ENCODE peak calls at places on chromosomes 4 and X, in seven cellular contexts. R, A, L, B, C, Z and Q are unnamed samples.
A peak's percentile ranks its signal among the peaks of the same experiment; 100 is the strongest.

GRCh38 chrX:53084043-53084570 is 1.9 kb downstream of the TSPYL2 start:
- DNase-seq in L (no peak), A (no peak), B (no peak), Z (no peak), R (no peak), C (no peak), Q (no peak)

GRCh38 chr4:168699224-168699878 is 202.5 kb downstream of the PALLD start:
- DNase-seq in Z (no peak), C (no peak), A (no peak), R (no peak), B (no peak), L (no peak), Q (no peak)

GRCh38 chr4:36274158-36274557 is 7.3 kb upstream of the DTHD1 start:
- DNase-seq in C (no peak), A (no peak), R (peak; percentile 4), B (no peak), L (no peak), Z (no peak), Q (no peak)

GRCh38 chr4:185265942-185266341 is 56.5 kb downstream of the SNX25 start:
- DNase-seq in B (no peak), L (no peak), C (no peak), Z (no peak), A (no peak), R (peak; percentile 83), Q (peak; percentile 71)

GRCh38 chrX:80511969-80512760 is 91.9 kb downstream of the TENT5D start:
- DNase-seq in Z (no peak), A (no peak), R (peak; percentile 12), L (no peak), B (no peak), C (no peak), Q (no peak)

GRCh38 chr4:17230727-17231126 is 281.2 kb downstream of the QDPR start:
- DNase-seq in B (no peak), R (no peak), C (no peak), Z (no peak), A (no peak), L (no peak), Q (no peak)

GRCh38 chrX:19886888-19887531 is 390 bp downstream of the SH3KBP1 start:
- DNase-seq in B (no peak), C (peak; percentile 54), L (no peak), Z (no peak), A (peak; percentile 38), R (no peak), Q (no peak)

GRCh38 chrX:16822723-16823122 is 36.5 kb downstream of the TXLNG start:
- DNase-seq in B (no peak), A (no peak), L (no peak), R (peak; percentile 85), Z (no peak), C (no peak), Q (peak; percentile 63)

GRCh38 chrX:37765507-37765906 is 14.4 kb upstream of the CYBB start:
- DNase-seq in C (no peak), R (no peak), L (no peak), B (no peak), A (no peak), Z (no peak), Q (no peak)

GRCh38 chr4:103482471-103482870 is 237.3 kb downstream of the TACR3 start:
- DNase-seq in R (no peak), C (no peak), Z (no peak), A (no peak), B (no peak), L (no peak), Q (no peak)

GRCh38 chrX:49184294-49185061 is 1.7 kb downstream of the PRICKLE3 start:
- DNase-seq in C (peak; percentile 92), Z (peak; percentile 16), R (peak; percentile 84), B (peak; percentile 88), A (peak; percentile 54), L (peak; percentile 89), Q (peak; percentile 83)

GRCh38 chr4:67658302-67658701 is 42.7 kb downstream of the UBA6 start:
- DNase-seq in B (no peak), R (no peak), C (no peak), A (peak; percentile 23), L (no peak), Z (no peak), Q (no peak)

GRCh38 chrX:17608898-17609297 is 128.4 kb upstream of the SCML1 start:
- DNase-seq in B (peak; percentile 37), A (no peak), Z (no peak), C (no peak), L (no peak), R (no peak), Q (no peak)

GRCh38 chr4:73606465-73606974 is 13.7 kb downstream of the RASSF6 start:
- DNase-seq in C (no peak), A (no peak), R (no peak), L (no peak), Z (no peak), B (peak; percentile 67), Q (no peak)

GRCh38 chr4:164440196-164440595 is 313.7 kb upstream of the SMIM31 start:
- DNase-seq in C (no peak), A (no peak), Z (no peak), L (no peak), B (no peak), R (peak; percentile 69), Q (peak; percentile 78)

GRCh38 chr4:3855646-3856045 is 89.5 kb downstream of the ADRA2C start:
- DNase-seq in R (no peak), L (no peak), Z (no peak), B (no peak), C (no peak), A (no peak), Q (no peak)

GRCh38 chr4:164780839-164781238 is 26.9 kb downstream of the SMIM31 start:
- DNase-seq in R (no peak), B (no peak), Z (no peak), L (no peak), C (no peak), A (no peak), Q (no peak)

GRCh38 chrX:136250191-136251041 is 784 bp downstream of the MAP7D3 start:
- DNase-seq in B (no peak), Z (no peak), A (peak; percentile 52), C (no peak), L (no peak), R (peak; percentile 40), Q (no peak)

GRCh38 chrX:8815460-8816065 is 14.4 kb upstream of the FAM9A start:
- DNase-seq in A (peak; percentile 3), C (no peak), L (no peak), R (peak; percentile 40), Z (no peak), B (peak; percentile 20), Q (peak; percentile 52)

GRCh38 chr4:41323186-41323585 is 66.5 kb downstream of the UCHL1 start:
- DNase-seq in R (peak; percentile 81), L (no peak), C (no peak), Z (no peak), A (no peak), B (no peak), Q (no peak)

GRCh38 chr4:186979966-186980745 is 256.5 kb upstream of the FAT1 start:
- DNase-seq in R (peak; percentile 54), C (no peak), Z (no peak), L (no peak), B (no peak), A (no peak), Q (no peak)

GRCh38 chr4:143482753-143483362 is 30.6 kb upstream of the SMARCA5 start:
- DNase-seq in A (peak; percentile 5), R (peak; percentile 65), B (peak; percentile 13), Z (no peak), L (no peak), C (no peak), Q (peak; percentile 32)

GRCh38 chr4:145535202-145535601 is 53.5 kb downstream of the SMAD1 start:
- DNase-seq in L (no peak), Z (no peak), R (no peak), B (no peak), C (no peak), A (no peak), Q (no peak)

GRCh38 chr4:21192367-21192766 is 492.1 kb downstream of the PACRGL start:
- DNase-seq in A (no peak), B (no peak), C (no peak), L (no peak), Z (no peak), R (peak; percentile 8), Q (no peak)